ENCODE peak calls at places on chromosome 1, in four cellular contexts. C is effector CD4-positive, alpha-beta T cell; T is EL; F is body of pancreas. K is an unnamed sample.

GRCh38 chr1:232335261-232335660 is 294.7 kb downstream of the SIPA1L2 start:
- DNase-seq in C (no peak), T (no peak), F (no peak), K (no peak)

GRCh38 chr1:85168884-85169283 is 31.9 kb downstream of the SYDE2 start:
- DNase-seq in C (no peak), T (no peak), F (no peak), K (no peak)

GRCh38 chr1:47598357-47598756 is 160.5 kb downstream of the FOXD2 start:
- DNase-seq in C (no peak), T (no peak), F (no peak), K (no peak)

GRCh38 chr1:62024690-62025089 is 170.0 kb upstream of the L1TD1 start:
- DNase-seq in C (no peak), T (no peak), F (no peak), K (no peak)

GRCh38 chr1:173997796-173998195 is 24.4 kb downstream of the RC3H1 start:
- DNase-seq in C (no peak), T (peak; percentile 61), F (no peak), K (no peak)

GRCh38 chr1:222798111-222798510 is 16.7 kb upstream of the DISP1 start:
- DNase-seq in C (no peak), T (peak; percentile 43), F (no peak), K (no peak)

GRCh38 chr1:61227857-61228557 is 145.6 kb downstream of the NFIA start:
- DNase-seq in C (no peak), T (no peak), F (no peak), K (no peak)

GRCh38 chr1:215673943-215674342 is 106.8 kb downstream of the KCTD3 start:
- DNase-seq in C (no peak), T (no peak), F (no peak), K (no peak)

GRCh38 chr1:147579532-147580199 is 38.4 kb downstream of the BCL9 start:
- DNase-seq in C (no peak), T (peak; percentile 15), F (peak; percentile 43), K (no peak)

GRCh38 chr1:109050228-109050995 is 8.5 kb upstream of the WDR47 start:
- DNase-seq in C (no peak), T (no peak), F (no peak), K (no peak)

GRCh38 chr1:93441589-93441988 is 6.3 kb upstream of the FNBP1L start:
- DNase-seq in C (no peak), T (no peak), F (no peak), K (no peak)

GRCh38 chr1:192866224-192866868 is 57.5 kb downstream of the RGS2 start:
- DNase-seq in C (no peak), T (no peak), F (no peak), K (no peak)

GRCh38 chr1:77048615-77049005 is 170.6 kb downstream of the PIGK start:
- DNase-seq in C (no peak), T (no peak), F (no peak), K (no peak)

GRCh38 chr1:151773698-151774097 is 10.4 kb upstream of the MRPL9 start:
- DNase-seq in C (no peak), T (peak; percentile 19), F (no peak), K (no peak)

GRCh38 chr1:94772230-94772641 is 47.9 kb upstream of the SLC44A3 start:
- DNase-seq in C (no peak), T (no peak), F (peak; percentile 44), K (no peak)

GRCh38 chr1:225834417-225835329 is 24.7 kb downstream of the EPHX1 start:
- DNase-seq in C (no peak), T (no peak), F (peak; percentile 64), K (no peak)

K was measured in mucosa of descending colon.